ENCODE peak calls at places on chromosome 6, in six cellular contexts. W is A549, O is GM12878, S is K562, G is endothelial cell of umbilical vein, L is HepG2. Z is an unnamed sample.

GRCh38 chr6:1336246-1336843 is 24.4 kb downstream of the FOXQ1 start:
- DNase-seq in G (no peak), W (peak; percentile 66), S (peak; percentile 22), L (peak; percentile 90), O (no peak), Z (peak; percentile 47)

GRCh38 chr6:93139408-93140081 is 279.8 kb downstream of the EPHA7 start:
- DNase-seq in W (no peak), L (no peak), S (no peak), O (no peak), G (no peak), Z (no peak)

GRCh38 chr6:114690625-114691024 is 347.8 kb upstream of the HS3ST5 start:
- DNase-seq in O (no peak), G (no peak), L (peak; percentile 2), S (no peak), W (no peak), Z (peak; percentile 3)

GRCh38 chr6:156502969-156503504 is 274.1 kb upstream of the ARID1B start:
- DNase-seq in S (no peak), G (no peak), W (no peak), L (no peak), O (no peak), Z (peak; percentile 31)

GRCh38 chr6:159324599-159324998 is 155.4 kb downstream of the FNDC1 start:
- DNase-seq in S (no peak), G (no peak), W (no peak), L (no peak), O (no peak), Z (no peak)

GRCh38 chr6:44399991-44400390 is 12.5 kb downstream of the CDC5L start:
- DNase-seq in G (peak; percentile 74), S (no peak), W (no peak), O (no peak), L (no peak), Z (no peak)

GRCh38 chr6:84774174-84775158 is 10.1 kb upstream of the TBX18 start:
- DNase-seq in L (no peak), S (peak; percentile 53), O (no peak), G (peak; percentile 79), W (peak; percentile 80), Z (no peak)

GRCh38 chr6:19052219-19052618 is 665.1 kb downstream of the RNF144B start:
- DNase-seq in W (no peak), L (no peak), G (no peak), S (no peak), O (no peak), Z (no peak)

GRCh38 chr6:67679566-67680296 is 955.4 kb upstream of the ADGRB3 start:
- DNase-seq in W (no peak), G (no peak), L (no peak), O (no peak), S (no peak), Z (no peak)

GRCh38 chr6:36290668-36291620 is 21.1 kb downstream of the PNPLA1 start:
- DNase-seq in O (no peak), G (peak; percentile 43), S (peak; percentile 47), L (no peak), W (peak; percentile 33), Z (peak; percentile 93)

GRCh38 chr6:88804701-88805100 is 158.7 kb downstream of the RNGTT start:
- DNase-seq in G (no peak), W (no peak), S (no peak), O (no peak), L (no peak), Z (no peak)

GRCh38 chr6:169998457-169998856 is 247.0 kb downstream of the ERMARD start:
- DNase-seq in W (no peak), L (no peak), O (no peak), G (no peak), S (no peak), Z (no peak)
- TF ChIP-seq CTCF in W (no peak), L (no peak), O (no peak), G (no peak), S (no peak), Z (no peak)

GRCh38 chr6:133951227-133951626 is 1.8 kb upstream of the TBPL1 start:
- DNase-seq in G (no peak), L (no peak), O (no peak), S (no peak), W (no peak), Z (no peak)

GRCh38 chr6:133953634-133954415 is 801 bp downstream of the TBPL1 start:
- DNase-seq in G (no peak), S (peak; percentile 58), O (no peak), L (no peak), W (no peak), Z (peak; percentile 20)

GRCh38 chr6:133952815-133953633 is at the start of gene TBPL1:
- DNase-seq in O (peak; percentile 90), L (peak; percentile 91), S (peak; percentile 99), W (peak; percentile 96), G (peak; percentile 96), Z (peak; percentile 97)

GRCh38 chr6:133955136-133955576 is 2.1 kb downstream of the TBPL1 start:
- DNase-seq in L (no peak), O (no peak), W (no peak), S (peak; percentile 67), G (no peak), Z (no peak)

GRCh38 chr6:133951881-133952814 is 876 bp upstream of the TBPL1 start:
- DNase-seq in G (peak; percentile 81), S (peak; percentile 68), W (peak; percentile 67), L (peak; percentile 77), O (no peak), Z (peak; percentile 54)
- TF ChIP-seq POLR2A in G (no peak), S (peak; percentile 41), W (no peak), L (peak; percentile 63), O (peak; percentile 75), Z (no peak)

GRCh38 chr6:154474636-154475428 is 35.7 kb downstream of the CNKSR3 start:
- DNase-seq in S (no peak), L (no peak), W (peak; percentile 24), G (peak; percentile 65), O (no peak), Z (no peak)
- TF ChIP-seq MYC in S (no peak), L (no peak), W (no peak), G (no peak), O (no peak), Z (no peak)

GRCh38 chr6:3035397-3035796 is 32.9 kb upstream of the RIPK1 start:
- DNase-seq in S (no peak), G (no peak), O (no peak), W (no peak), L (no peak), Z (no peak)

GRCh38 chr6:3032986-3033385 is 33.3 kb downstream of the NQO2 start:
- DNase-seq in O (no peak), W (peak; percentile 42), S (no peak), G (no peak), L (no peak), Z (no peak)

GRCh38 chr6:3033652-3034051 is 34.0 kb downstream of the NQO2 start:
- DNase-seq in L (no peak), O (no peak), S (no peak), W (no peak), G (no peak), Z (no peak)

GRCh38 chr6:3026811-3027626 is 27.3 kb downstream of the NQO2 start:
- DNase-seq in W (no peak), L (no peak), O (peak; percentile 63), S (peak; percentile 92), G (no peak), Z (peak; percentile 67)

DNA sequence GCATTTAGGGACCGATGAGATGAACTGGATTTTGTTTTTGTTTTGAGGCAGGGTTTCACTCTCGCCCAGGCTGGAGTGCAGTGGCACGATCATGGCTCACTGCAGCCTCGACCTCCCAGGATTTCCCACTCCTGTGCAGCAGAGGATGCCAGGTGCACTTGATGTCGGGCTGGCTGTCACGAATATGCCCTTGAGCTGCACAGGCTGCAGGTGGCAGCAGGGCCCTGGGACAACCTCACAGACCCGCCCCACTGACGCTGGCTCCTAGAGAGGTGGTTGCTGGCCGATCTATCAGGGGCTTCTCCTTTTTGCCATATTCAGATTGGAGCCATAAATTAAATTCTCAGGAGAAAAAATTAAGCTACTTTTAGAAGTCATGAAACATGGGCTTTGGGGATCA is 32.2 kb downstream of the NQO2 start:
- DNase-seq in S (no peak), L (peak; percentile 43), W (no peak), G (no peak), O (no peak), Z (no peak)
- TF ChIP-seq CTCF in S (no peak), L (peak; percentile 82), W (no peak), G (no peak), O (peak; percentile 25), Z (no peak)

Z was measured in NB4.